ENCODE peak calls at places on chromosome 22, in six cellular contexts. One of them, this sample, is unnamed.

GRCh38 chr22:20918663-20919220 is 1.5 kb downstream of the CRKL start:
- DNase-seq in substantia nigra: no peak
- DNase-seq in T follicular helper cell: no peak
- DNase-seq in GM10248: no peak
- DNase-seq in breast epithelium: no peak
- DNase-seq in Kasumi-1: no peak
- DNase-seq in this sample: no peak

GRCh38 chr22:40193429-40194421 is 16.0 kb downstream of the TNRC6B start:
- DNase-seq in substantia nigra: no peak
- DNase-seq in T follicular helper cell: no peak
- DNase-seq in GM10248: no peak
- DNase-seq in breast epithelium: no peak
- DNase-seq in Kasumi-1: peak
- DNase-seq in this sample: no peak

GRCh38 chr22:23457586-23457985 is 122.5 kb downstream of the IGLL1 start:
- DNase-seq in substantia nigra: no peak
- DNase-seq in T follicular helper cell: no peak
- DNase-seq in GM10248: no peak
- DNase-seq in breast epithelium: no peak
- DNase-seq in Kasumi-1: no peak
- DNase-seq in this sample: no peak

GRCh38 chr22:49515486-49515885 is 312.2 kb downstream of the BRD1 start:
- DNase-seq in substantia nigra: no peak
- DNase-seq in T follicular helper cell: no peak
- DNase-seq in GM10248: no peak
- DNase-seq in breast epithelium: peak
- DNase-seq in Kasumi-1: peak
- DNase-seq in this sample: no peak

GRCh38 chr22:35477911-35478582 is 62.6 kb upstream of the RASD2 start:
- DNase-seq in substantia nigra: no peak
- DNase-seq in T follicular helper cell: no peak
- DNase-seq in GM10248: no peak
- DNase-seq in breast epithelium: no peak
- DNase-seq in Kasumi-1: peak
- DNase-seq in this sample: no peak

GRCh38 chr22:31378123-31378522 is 21.3 kb upstream of the DRG1 start:
- DNase-seq in substantia nigra: no peak
- DNase-seq in T follicular helper cell: no peak
- DNase-seq in GM10248: no peak
- DNase-seq in breast epithelium: no peak
- DNase-seq in Kasumi-1: no peak
- DNase-seq in this sample: no peak

GRCh38 chr22:48488611-48489456 is 1338.8 kb downstream of the BRD1 start:
- DNase-seq in substantia nigra: no peak
- DNase-seq in T follicular helper cell: no peak
- DNase-seq in GM10248: no peak
- DNase-seq in breast epithelium: peak
- DNase-seq in Kasumi-1: no peak
- DNase-seq in this sample: no peak

GRCh38 chr22:42754658-42755057 is 34.0 kb upstream of the A4GALT start:
- DNase-seq in substantia nigra: no peak
- DNase-seq in T follicular helper cell: no peak
- DNase-seq in GM10248: no peak
- DNase-seq in breast epithelium: no peak
- DNase-seq in Kasumi-1: no peak
- DNase-seq in this sample: no peak

GRCh38 chr22:28021116-28021997 is 102.3 kb upstream of the PITPNB start:
- DNase-seq in substantia nigra: no peak
- DNase-seq in T follicular helper cell: no peak
- DNase-seq in GM10248: no peak
- DNase-seq in breast epithelium: no peak
- DNase-seq in Kasumi-1: no peak
- DNase-seq in this sample: no peak

GRCh38 chr22:50505276-50505775 is 2.2 kb downstream of the LMF2 start:
- DNase-seq in substantia nigra: no peak
- DNase-seq in T follicular helper cell: no peak
- DNase-seq in GM10248: no peak
- DNase-seq in breast epithelium: no peak
- DNase-seq in Kasumi-1: no peak
- DNase-seq in this sample: no peak

GRCh38 chr22:24875862-24876506 is 70.0 kb downstream of the SGSM1 start:
- DNase-seq in substantia nigra: no peak
- DNase-seq in T follicular helper cell: no peak
- DNase-seq in GM10248: no peak
- DNase-seq in breast epithelium: no peak
- DNase-seq in Kasumi-1: peak
- DNase-seq in this sample: no peak

GRCh38 chr22:36546092-36546804 is 17.3 kb upstream of the EIF3D start:
- DNase-seq in substantia nigra: no peak
- DNase-seq in T follicular helper cell: no peak
- DNase-seq in GM10248: peak
- DNase-seq in breast epithelium: no peak
- DNase-seq in Kasumi-1: peak
- DNase-seq in this sample: no peak

GRCh38 chr22:32585737-32586136 is 111.1 kb downstream of the FBXO7 start:
- DNase-seq in substantia nigra: no peak
- DNase-seq in T follicular helper cell: no peak
- DNase-seq in GM10248: no peak
- DNase-seq in breast epithelium: no peak
- DNase-seq in Kasumi-1: no peak
- DNase-seq in this sample: no peak

GRCh38 chr22:29129644-29130201 is 56.9 kb downstream of the KREMEN1 start:
- DNase-seq in substantia nigra: no peak
- DNase-seq in T follicular helper cell: no peak
- DNase-seq in GM10248: no peak
- DNase-seq in breast epithelium: no peak
- DNase-seq in Kasumi-1: no peak
- DNase-seq in this sample: no peak

GRCh38 chr22:25453557-25453956 is 110.9 kb upstream of the GRK3 start:
- DNase-seq in substantia nigra: no peak
- DNase-seq in T follicular helper cell: no peak
- DNase-seq in GM10248: no peak
- DNase-seq in breast epithelium: no peak
- DNase-seq in Kasumi-1: no peak
- DNase-seq in this sample: no peak

This sample was measured in GM12864.